ENCODE peak calls at places on chromosomes 5 and 9, in five cellular contexts. Y, S, O, M and V are unnamed samples.

GRCh38 chr9:18149457-18150011 is 324.4 kb upstream of the ADAMTSL1 start:
- DNase-seq in O (peak), M (no peak), Y (peak), S (no peak), V (no peak)

GRCh38 chr9:135128035-135128670 is 40.7 kb downstream of the OLFM1 start:
- DNase-seq in Y (no peak), S (no peak), O (no peak), M (peak), V (peak)

GRCh38 chr9:98074119-98074990 is 17.8 kb downstream of the NANS start:
- DNase-seq in M (peak), O (peak), S (peak), Y (peak), V (peak)

GRCh38 chr5:145946112-145946861 is 9.9 kb downstream of the SH3RF2 start:
- DNase-seq in Y (peak), S (no peak), O (peak), M (peak), V (no peak)

GRCh38 chr9:31519011-31519410 is 865.4 kb upstream of the ACO1 start:
- DNase-seq in S (no peak), Y (no peak), M (no peak), O (no peak), V (no peak)

GRCh38 chr9:99040911-99041582 is 63.9 kb upstream of the TGFBR1 start:
- DNase-seq in Y (peak), S (no peak), M (no peak), O (peak), V (no peak)

GRCh38 chr9:107932036-107932435 is 442.5 kb upstream of the KLF4 start:
- DNase-seq in M (no peak), O (no peak), Y (peak), S (no peak), V (no peak)

GRCh38 chr9:122348288-122348777 is 22.5 kb upstream of the PTGS1 start:
- DNase-seq in Y (no peak), O (no peak), S (no peak), M (no peak), V (no peak)

GRCh38 chr5:61991426-61991825 is 314.6 kb upstream of the KIF2A start:
- DNase-seq in Y (no peak), M (no peak), O (no peak), S (no peak), V (no peak)

GRCh38 chr5:55816342-55816741 is 34.8 kb upstream of the IL31RA start:
- DNase-seq in O (peak), M (no peak), S (no peak), Y (peak), V (no peak)

GRCh38 chr5:55923177-55923872 is 71.4 kb downstream of the IL6ST start:
- DNase-seq in Y (peak), M (no peak), S (no peak), O (peak), V (peak)

GRCh38 chr5:8473827-8474568 is 605.0 kb downstream of the MTRR start:
- DNase-seq in S (no peak), Y (no peak), M (no peak), O (no peak), V (no peak)

GRCh38 chr5:159051431-159052281 is 48.1 kb downstream of the EBF1 start:
- DNase-seq in Y (peak), S (peak), M (no peak), O (peak), V (peak)

GRCh38 chr9:136693490-136694162 is 6.4 kb upstream of the AGPAT2 start:
- DNase-seq in Y (peak), O (peak), M (no peak), S (no peak), V (no peak)

GRCh38 chr9:264231-264630 is 49.6 kb downstream of the DOCK8 start:
- DNase-seq in O (no peak), S (no peak), Y (no peak), M (no peak), V (no peak)

GRCh38 chr5:77920350-77921046 is 144.4 kb upstream of the TBCA start:
- DNase-seq in Y (no peak), S (no peak), O (no peak), M (no peak), V (no peak)

GRCh38 chr9:98852463-98852735 is 44.9 kb downstream of the GALNT12 start:
- DNase-seq in S (no peak), M (no peak), Y (no peak), O (no peak), V (no peak)

GRCh38 chr5:180352116-180352975 is 790 bp downstream of the GFPT2 start:
- DNase-seq in O (no peak), S (no peak), M (peak), Y (peak), V (peak)

GRCh38 chr5:140208065-140208464 is 33.1 kb downstream of the CYSTM1 start:
- DNase-seq in M (no peak), Y (no peak), S (no peak), O (no peak), V (no peak)

GRCh38 chr9:76403352-76403751 is 9.1 kb upstream of the RFK start:
- DNase-seq in Y (peak), S (peak), M (peak), O (peak), V (no peak)

GRCh38 chr9:124673063-124673462 is 98.0 kb downstream of the NR6A1 start:
- DNase-seq in O (no peak), Y (no peak), S (no peak), M (no peak), V (no peak)

GRCh38 chr5:103464801-103465484 is 97.6 kb downstream of the NUDT12 start:
- DNase-seq in S (no peak), Y (no peak), M (no peak), O (peak), V (no peak)

GRCh38 chr9:4289411-4290380 is 10.2 kb downstream of the GLIS3 start:
- DNase-seq in S (no peak), O (no peak), Y (peak), M (no peak), V (no peak)

GRCh38 chr5:124675921-124676846 is 70.3 kb downstream of the ZNF608 start:
- DNase-seq in M (no peak), S (no peak), Y (no peak), O (no peak), V (no peak)

GRCh38 chr5:126383246-126383645 is 40.0 kb upstream of the GRAMD2B start:
- DNase-seq in Y (peak), O (peak), S (no peak), M (no peak), V (no peak)

GRCh38 chr5:5983261-5983660 is 395.1 kb downstream of the MED10 start:
- DNase-seq in O (no peak), M (no peak), S (no peak), Y (no peak), V (no peak)

GRCh38 chr5:104186100-104186499 is 623.5 kb upstream of the NUDT12 start:
- DNase-seq in S (peak), M (no peak), Y (no peak), O (no peak), V (peak)

GRCh38 chr5:128537306-128537998 is 593 bp downstream of the FBN2 start:
- DNase-seq in S (no peak), Y (peak), O (peak), M (peak), V (peak)

GRCh38 chr5:145704724-145705123 is 130.4 kb downstream of the PRELID2 start:
- DNase-seq in S (no peak), M (no peak), O (no peak), Y (no peak), V (peak)

GRCh38 chr5:103271570-103272289 is 13.2 kb downstream of the MACIR start:
- DNase-seq in O (peak), S (no peak), Y (no peak), M (no peak), V (no peak)

GRCh38 chr5:180138214-180138975 is 66.8 kb upstream of the RNF130 start:
- DNase-seq in Y (no peak), O (no peak), S (no peak), M (no peak), V (no peak)

GRCh38 chr5:159873680-159874079 is 42.6 kb upstream of the ADRA1B start:
- DNase-seq in O (peak), Y (peak), S (no peak), M (no peak), V (no peak)

GRCh38 chr5:95682891-95683290 is at the start of gene SPATA9:
- DNase-seq in S (no peak), M (no peak), O (no peak), Y (no peak), V (peak)

DNA sequence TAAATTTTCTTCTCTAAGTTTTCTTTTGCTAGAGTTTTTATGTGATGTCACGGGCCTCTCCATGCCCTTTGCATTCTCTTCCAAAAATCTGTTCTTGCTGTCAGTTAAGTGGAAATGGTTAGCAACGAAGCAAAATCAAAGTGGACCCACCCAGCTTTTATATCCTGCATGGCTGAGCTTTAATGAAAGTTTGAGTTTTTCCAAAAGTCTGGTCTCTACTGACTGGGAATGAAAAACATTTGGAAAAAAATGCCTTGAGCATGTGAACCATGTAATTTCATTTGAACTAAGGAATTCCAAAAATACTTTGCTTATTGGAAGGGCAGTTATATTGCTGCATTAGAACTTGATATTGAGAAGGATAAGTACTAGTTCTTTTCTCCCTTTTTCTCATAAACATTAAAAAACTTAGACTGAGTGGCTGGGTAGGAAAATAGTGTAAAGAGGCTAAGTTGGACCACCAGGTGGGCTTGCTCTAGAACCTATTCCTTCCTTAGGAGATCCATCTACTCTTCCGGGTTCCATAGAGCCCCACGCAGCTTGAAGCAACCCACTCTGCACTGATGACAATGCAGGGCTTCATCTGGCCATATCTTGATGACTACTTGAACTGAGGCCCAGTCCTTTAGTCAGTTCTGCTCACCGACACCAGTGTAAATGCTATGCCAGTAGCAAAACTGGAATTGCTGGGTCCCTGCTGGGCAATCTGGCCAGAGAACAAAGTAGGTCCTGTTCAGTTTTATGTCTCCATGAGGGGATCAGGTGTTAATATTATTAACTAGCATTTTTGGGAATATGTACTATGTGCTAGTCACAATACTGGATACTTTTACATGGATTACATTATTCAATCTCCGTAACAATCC is 17.4 kb upstream of the RIC1 start:
- DNase-seq in S (no peak), M (no peak), O (no peak), Y (peak), V (no peak)
- TF ChIP-seq EZH2phosphoT487 in S (no peak), M (no peak), O (no peak), Y (no peak), V (no peak)

GRCh38 chr5:150154618-150155134 is 969 bp downstream of the PDGFRB start:
- DNase-seq in O (no peak), S (no peak), M (no peak), Y (peak), V (no peak)

GRCh38 chr5:150155258-150156032 is at the start of gene PDGFRB:
- DNase-seq in Y (peak), M (peak), S (no peak), O (no peak), V (peak)

GRCh38 chr5:150153957-150154617 is 1.6 kb downstream of the PDGFRB start:
- DNase-seq in Y (peak), O (no peak), M (no peak), S (peak), V (peak)

GRCh38 chr5:150152636-150153462 is 2.8 kb downstream of the PDGFRB start:
- DNase-seq in O (no peak), M (peak), Y (peak), S (no peak), V (no peak)

GRCh38 chr5:150153483-150153882 is 2.2 kb downstream of the PDGFRB start:
- DNase-seq in O (no peak), S (no peak), Y (no peak), M (no peak), V (no peak)
- H3K4me3 ChIP-seq in O (no peak), S (no peak), Y (peak), M (peak), V (no peak)

GRCh38 chr5:54570923-54571322 is 53.4 kb downstream of the SNX18 start:
- DNase-seq in O (no peak), Y (peak), S (no peak), M (no peak), V (no peak)
- TF ChIP-seq EZH2phosphoT487 in O (no peak), Y (no peak), S (no peak), M (no peak), V (no peak)

DNA sequence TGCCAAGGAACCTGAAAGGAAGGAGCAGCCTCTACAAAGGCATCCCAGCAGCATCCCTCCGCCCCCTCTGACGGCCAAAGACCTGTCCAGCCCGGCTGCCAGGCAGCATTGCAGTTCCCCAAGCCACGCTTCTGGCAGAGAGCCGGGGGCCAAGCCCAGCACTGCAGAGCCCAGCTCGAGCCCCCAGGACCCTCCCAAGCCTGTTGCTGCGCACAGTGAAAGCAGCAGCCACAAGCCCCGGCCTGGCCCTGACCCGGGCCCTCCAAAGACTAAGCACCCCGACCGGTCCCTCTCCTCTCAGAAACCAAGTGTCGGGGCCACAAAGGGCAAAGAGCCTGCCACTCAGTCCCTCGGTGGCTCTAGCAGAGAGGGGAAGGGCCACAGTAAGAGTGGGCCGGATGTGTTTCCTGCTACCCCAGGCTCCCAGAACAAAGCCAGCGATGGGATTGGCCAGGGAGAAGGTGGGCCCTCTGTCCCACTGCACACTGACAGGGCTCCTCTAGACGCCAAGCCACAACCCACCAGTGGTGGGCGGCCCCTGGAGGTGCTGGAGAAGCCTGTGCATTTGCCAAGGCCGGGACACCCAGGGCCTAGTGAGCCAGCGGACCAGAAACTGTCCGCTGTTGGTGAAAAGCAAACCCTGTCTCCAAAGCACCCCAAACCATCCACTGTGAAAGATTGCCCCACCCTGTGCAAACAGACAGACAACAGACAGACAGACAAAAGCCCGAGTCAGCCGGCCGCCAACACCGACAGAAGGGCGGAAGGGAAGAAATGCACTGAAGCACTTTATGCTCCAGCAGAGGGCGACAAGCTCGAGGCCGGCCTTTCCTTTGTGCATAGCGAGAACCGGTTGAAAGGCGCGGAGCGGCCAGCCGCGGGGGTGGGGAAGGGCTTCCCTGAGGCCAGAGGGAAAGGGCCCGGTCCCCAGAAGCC is 30.8 kb downstream of the CD180 start:
- DNase-seq in O (peak), S (peak), Y (peak), M (peak), V (peak)
- H3K4me3 ChIP-seq in O (no peak), S (peak), Y (peak), M (no peak), V (no peak)

DNA sequence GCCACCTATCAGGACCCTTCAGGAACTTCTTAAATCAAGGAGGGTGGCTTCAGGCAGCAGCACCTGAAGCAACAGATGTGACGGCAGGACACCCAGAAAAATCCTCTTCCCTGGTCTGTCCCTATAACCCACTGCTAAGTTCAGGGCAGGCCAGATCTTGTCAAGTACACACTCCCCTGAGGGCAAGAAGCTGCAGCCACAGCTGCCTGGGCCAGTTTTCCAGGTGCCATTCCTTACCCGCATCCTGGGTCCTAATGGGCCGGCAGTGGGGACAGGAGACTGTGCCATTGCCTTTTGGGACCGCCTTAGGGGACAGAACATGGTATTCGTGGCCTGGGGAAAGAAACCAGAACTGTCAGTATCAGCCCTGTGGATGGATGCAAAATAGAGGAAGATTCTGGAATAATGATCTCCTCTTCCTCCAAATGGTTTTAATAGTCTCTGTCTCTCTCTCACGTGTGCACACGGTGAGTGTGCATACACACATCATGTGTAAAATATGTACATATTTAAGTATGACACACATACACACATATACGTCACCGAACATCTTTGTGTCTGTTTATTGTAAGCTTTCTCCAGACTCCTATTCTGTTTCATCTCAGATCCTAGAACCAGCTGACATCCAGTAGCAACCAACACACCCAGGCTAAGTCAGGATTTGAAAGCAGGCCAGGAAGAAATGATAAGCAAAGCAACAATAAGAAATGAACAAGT is 14.0 kb downstream of the ORM2 start:
- DNase-seq in S (no peak), M (no peak), O (no peak), Y (peak), V (no peak)
- TF ChIP-seq EZH2phosphoT487 in S (no peak), M (no peak), O (no peak), Y (no peak), V (no peak)

DNA sequence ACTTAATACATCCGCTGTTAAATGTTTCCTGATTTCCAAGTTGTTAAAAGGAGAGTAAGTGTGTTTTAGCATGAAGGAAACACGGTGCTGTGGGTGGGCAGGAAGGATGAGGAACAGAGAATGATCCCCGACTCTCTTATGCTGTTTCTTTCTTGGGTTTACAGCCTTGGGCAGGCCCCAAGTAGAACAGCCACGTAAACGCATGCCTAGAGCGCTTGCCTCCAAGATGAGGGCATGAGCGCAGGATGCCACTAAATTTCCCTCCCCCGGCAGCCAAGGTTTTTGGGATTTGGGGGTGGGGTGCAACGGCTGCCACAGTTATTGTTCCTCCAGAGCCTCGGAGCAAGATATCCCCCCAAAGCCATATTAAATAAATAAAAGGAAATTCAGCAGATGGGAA is 10.1 kb upstream of the DELE1 start:
- DNase-seq in M (no peak), O (no peak), S (no peak), Y (peak), V (peak)
- H3K4me3 ChIP-seq in M (no peak), O (no peak), S (no peak), Y (peak), V (peak)